ENCODE peak calls at places on chromosomes 5 and 9, in four cellular contexts. N is lung, U is adrenal gland, X is H1. Q is an unnamed sample. For H3K4me1 and H3K27me3, the result is how much of the 10 kb centered on the place peaks cover.

GRCh38 chr9:75826292-75826691 is 64.2 kb upstream of the PCSK5 start:
- DNase-seq in N (no peak), U (no peak), X (no peak), Q (peak)

GRCh38 chr5:135008556-135008955 is 25.5 kb downstream of the PITX1 start:
- DNase-seq in N (no peak), U (no peak), X (no peak), Q (peak)

GRCh38 chr5:1950708-1951103 is 68.0 kb upstream of the IRX4 start:
- DNase-seq in N (no peak), U (no peak), X (no peak), Q (no peak)

GRCh38 chr5:68932830-68933434 is 160.9 kb upstream of the SLC30A5 start:
- DNase-seq in N (no peak), U (no peak), X (no peak), Q (no peak)

GRCh38 chr9:81879501-81879916 is 48.7 kb upstream of the SPATA31D4 start:
- DNase-seq in N (no peak), U (no peak), X (no peak), Q (no peak)

GRCh38 chr5:53027913-53028312 is 38.8 kb downstream of the ITGA2 start:
- DNase-seq in N (no peak), U (peak), X (no peak), Q (no peak)

GRCh38 chr5:136769900-136770684 is 404.7 kb upstream of the TRPC7 start:
- DNase-seq in N (peak), U (peak), X (peak), Q (no peak)

GRCh38 chr9:36742264-36742663 is 169.6 kb downstream of the MELK start:
- DNase-seq in N (no peak), U (no peak), X (no peak), Q (no peak)

GRCh38 chr5:64767959-64768357 is 533 bp downstream of the SREK1IP1 start:
- DNase-seq in N (no peak), U (no peak), X (no peak), Q (no peak)

GRCh38 chr9:127175764-127176163 is 53.3 kb upstream of the ANGPTL2 start:
- DNase-seq in N (no peak), U (peak), X (no peak), Q (peak)

GRCh38 chr5:81971086-81971693 is 633 bp upstream of the ATG10 start:
- DNase-seq in N (no peak), U (no peak), X (no peak), Q (no peak)

GRCh38 chr5:142817031-142817430 is 46.9 kb downstream of the ARHGAP26 start:
- DNase-seq in N (no peak), U (no peak), X (no peak), Q (no peak)
- H3K4me1 ChIP-seq in N (under half), U (under half), X (under half), Q (under half)

GRCh38 chr5:38453921-38454320 is 102.5 kb downstream of the LIFR start:
- DNase-seq in N (no peak), U (no peak), X (no peak), Q (no peak)

GRCh38 chr5:38456657-38457056 is 99.8 kb downstream of the LIFR start:
- DNase-seq in N (no peak), U (no peak), X (no peak), Q (no peak)

GRCh38 chr5:38453506-38453905 is 102.9 kb downstream of the LIFR start:
- DNase-seq in N (no peak), U (no peak), X (no peak), Q (no peak)

GRCh38 chr5:38458174-38458573 is 98.3 kb downstream of the LIFR start:
- DNase-seq in N (no peak), U (no peak), X (no peak), Q (no peak)

GRCh38 chr5:38455797-38456330 is 100.6 kb downstream of the LIFR start:
- DNase-seq in N (no peak), U (no peak), X (no peak), Q (no peak)
- H3K27me3 ChIP-seq in N (under half), U (under half), X (under half), Q (under half)

GRCh38 chr5:147576646-147577535 is 67.0 kb upstream of the DPYSL3 start:
- DNase-seq in N (peak), U (peak), X (no peak), Q (no peak)
- H3K4me1 ChIP-seq in N (under half), U (under half), X (under half), Q (under half)

GRCh38 chr9:136154943-136155342 is 36.3 kb upstream of the TMEM250 start:
- DNase-seq in N (no peak), U (no peak), X (no peak), Q (no peak)

GRCh38 chr9:136157477-136158265 is 39.0 kb upstream of the TMEM250 start:
- DNase-seq in N (no peak), U (no peak), X (no peak), Q (no peak)

GRCh38 chr9:136155576-136155975 is 36.9 kb upstream of the TMEM250 start:
- DNase-seq in N (no peak), U (no peak), X (no peak), Q (no peak)

GRCh38 chr9:136153381-136154065 is 34.8 kb upstream of the TMEM250 start:
- DNase-seq in N (no peak), U (no peak), X (no peak), Q (no peak)

DNA sequence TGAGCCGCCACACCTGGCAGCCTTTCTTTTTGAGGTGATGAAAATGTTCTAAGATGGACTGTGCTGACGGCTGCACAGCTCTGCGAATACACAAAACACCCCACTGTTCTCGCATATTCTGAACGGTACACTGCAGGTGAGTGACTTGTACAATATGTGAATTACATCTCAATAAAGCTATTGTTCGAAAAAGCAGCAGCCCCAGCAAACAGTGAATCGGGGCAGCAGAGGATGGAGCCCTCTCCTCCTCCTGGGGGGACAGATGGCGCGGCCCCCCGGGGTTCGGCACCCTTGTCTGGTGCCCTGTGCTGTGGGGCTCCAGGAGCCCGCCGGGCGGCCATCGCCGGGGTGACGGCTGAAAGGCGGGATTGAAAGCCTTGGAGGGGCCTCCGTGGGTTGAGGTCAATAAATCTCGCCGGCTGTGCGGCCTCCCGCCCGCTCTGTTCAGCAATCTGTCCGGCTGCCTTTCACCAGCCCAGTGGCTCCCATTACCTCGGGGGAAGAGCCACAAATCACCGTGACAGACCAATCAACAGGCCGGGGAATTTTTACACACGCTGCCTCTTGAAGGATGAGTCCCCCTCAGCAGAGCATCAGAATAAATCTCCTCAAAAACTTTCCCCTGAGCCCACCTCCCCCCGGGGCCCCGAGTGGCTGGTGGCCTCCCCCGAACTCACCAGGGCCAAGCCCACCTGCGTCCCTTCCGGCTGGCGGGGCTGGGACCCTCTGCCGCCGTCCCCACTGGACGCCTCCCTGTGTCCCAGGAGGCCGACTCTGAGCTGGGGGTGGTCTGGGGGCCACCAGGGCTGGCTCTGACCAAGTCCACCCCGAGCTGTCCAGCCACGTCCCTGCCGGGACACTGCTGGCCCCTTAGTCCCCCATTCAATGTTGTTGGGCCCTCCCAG is 37.8 kb upstream of the TMEM250 start:
- DNase-seq in N (no peak), U (no peak), X (no peak), Q (no peak)
- H3K27me3 ChIP-seq in N (under half), U (under half), X (under half), Q (under half)

GRCh38 chr9:34994429-34995287 is 5.1 kb downstream of the DNAJB5 start:
- DNase-seq in N (no peak), U (no peak), X (no peak), Q (no peak)
- H3K4me1 ChIP-seq in N (under half), U (under half), X (under half), Q (under half)